ENCODE peak calls at places on chromosomes 13 and 19, in eight cellular contexts. R, T, N, F, X, Q, G and J are unnamed samples.

GRCh38 chr13:104365430-104365829 is 1299.2 kb upstream of the SLC10A2 start:
- DNase-seq in R (no peak), T (no peak), N (no peak), F (no peak), X (no peak), Q (no peak), G (no peak), J (no peak)

GRCh38 chr19:6947745-6948144 is 60.4 kb downstream of the ADGRE1 start:
- DNase-seq in R (no peak), T (no peak), N (peak; percentile 3), F (no peak), X (peak; percentile 80), Q (no peak), G (no peak), J (peak; percentile 94)

GRCh38 chr13:31860002-31860401 is 120.7 kb downstream of the RXFP2 start:
- DNase-seq in R (no peak), T (no peak), N (no peak), F (no peak), X (no peak), Q (peak; percentile 83), G (no peak), J (no peak)

GRCh38 chr19:28010656-28011055 is 1202.3 kb downstream of the UQCRFS1 start:
- DNase-seq in R (no peak), T (no peak), N (no peak), F (no peak), X (no peak), Q (no peak), G (no peak), J (no peak)

GRCh38 chr13:50574731-50575130 is 268.8 kb downstream of the DLEU7 start:
- DNase-seq in R (no peak), T (no peak), N (peak; percentile 44), F (no peak), X (no peak), Q (no peak), G (no peak), J (peak; percentile 56)

GRCh38 chr13:114101325-114101821 is 31.1 kb downstream of the RASA3 start:
- DNase-seq in R (no peak), T (no peak), N (no peak), F (no peak), X (no peak), Q (peak; percentile 45), G (peak; percentile 19), J (peak; percentile 27)

GRCh38 chr19:14686411-14686810 is 3.4 kb upstream of the ZNF333 start:
- DNase-seq in R (no peak), T (peak; percentile 26), N (peak; percentile 36), F (no peak), X (peak; percentile 46), Q (no peak), G (no peak), J (no peak)

GRCh38 chr13:98853791-98854191 is 101.3 kb upstream of the SLC15A1 start:
- DNase-seq in R (no peak), T (no peak), N (peak; percentile 85), F (no peak), X (peak; percentile 54), Q (no peak), G (no peak), J (peak; percentile 64)

GRCh38 chr13:98787173-98787572 is 34.7 kb upstream of the SLC15A1 start:
- DNase-seq in R (no peak), T (no peak), N (no peak), F (no peak), X (no peak), Q (no peak), G (no peak), J (no peak)

GRCh38 chr13:30864352-30865130 is 41.5 kb upstream of the MEDAG start:
- DNase-seq in R (no peak), T (no peak), N (peak; percentile 84), F (no peak), X (no peak), Q (no peak), G (no peak), J (peak; percentile 41)

GRCh38 chr13:41465215-41465907 is 8.0 kb downstream of the RGCC start:
- DNase-seq in R (no peak), T (peak; percentile 64), N (peak; percentile 20), F (no peak), X (peak; percentile 98), Q (no peak), G (no peak), J (peak; percentile 84)

GRCh38 chr13:113390874-113391497 is 27.1 kb upstream of the GRTP1 start:
- DNase-seq in R (no peak), T (no peak), N (no peak), F (peak; percentile 73), X (no peak), Q (no peak), G (no peak), J (no peak)

GRCh38 chr19:44609219-44609618 is 4.1 kb upstream of the IGSF23 start:
- DNase-seq in R (no peak), T (no peak), N (no peak), F (no peak), X (no peak), Q (no peak), G (no peak), J (no peak)

GRCh38 chr13:80334582-80335260 is 6.2 kb downstream of the SPRY2 start:
- DNase-seq in R (no peak), T (no peak), N (peak; percentile 45), F (no peak), X (no peak), Q (no peak), G (no peak), J (no peak)

GRCh38 chr19:54451331-54451871 is 2.4 kb downstream of the LENG8 start:
- DNase-seq in R (no peak), T (no peak), N (no peak), F (no peak), X (no peak), Q (no peak), G (no peak), J (no peak)

GRCh38 chr19:46818812-46819211 is 30.4 kb upstream of the SLC1A5 start:
- DNase-seq in R (no peak), T (no peak), N (peak; percentile 24), F (peak; percentile 69), X (peak; percentile 45), Q (no peak), G (no peak), J (peak; percentile 29)
- H3K4me3 ChIP-seq in R (no peak overlapping the region), T (no peak overlapping the region), N (no peak overlapping the region), F (no peak overlapping the region), X (no peak overlapping the region), Q (no peak overlapping the region), G (no peak overlapping the region), J (no peak overlapping the region)

GRCh38 chr19:50384685-50385535 is 763 bp downstream of the POLD1 start:
- DNase-seq in R (no peak), T (no peak), N (no peak), F (peak; percentile 49), X (no peak), Q (no peak), G (no peak), J (peak; percentile 44)
- H3K36me3 ChIP-seq in R (peaks cover 32% of the 10 kb centered on the region), T (peaks cover 10% of the 10 kb centered on the region), N (peaks cover 17% of the 10 kb centered on the region), F (peaks cover 19% of the 10 kb centered on the region), X (peaks cover 19% of the 10 kb centered on the region), Q (peaks cover 2% of the 10 kb centered on the region), G (peaks cover under 1% of the 10 kb centered on the region), J (peaks cover 48% of the 10 kb centered on the region)

GRCh38 chr19:49067554-49067953 is 2.9 kb upstream of the NTF4 start:
- DNase-seq in R (no peak), T (no peak), N (no peak), F (no peak), X (no peak), Q (no peak), G (no peak), J (no peak)
- H3K27me3 ChIP-seq in R (peaks cover 2% of the 10 kb centered on the region), T (peaks cover 3% of the 10 kb centered on the region), N (peaks cover 48% of the 10 kb centered on the region), F (peaks cover 70% of the 10 kb centered on the region), X (peaks cover 10% of the 10 kb centered on the region), Q (peaks cover 9% of the 10 kb centered on the region), G (peaks cover 6% of the 10 kb centered on the region), J (peaks cover 26% of the 10 kb centered on the region)

GRCh38 chr19:38676878-38677646 is 29.6 kb downstream of the ACTN4 start:
- DNase-seq in R (no peak), T (no peak), N (no peak), F (no peak), X (no peak), Q (no peak), G (no peak), J (no peak)
- H3K4me3 ChIP-seq in R (no peak overlapping the region), T (no peak overlapping the region), N (no peak overlapping the region), F (no peak overlapping the region), X (peak overlapping the region; percentile 44), Q (no peak overlapping the region), G (no peak overlapping the region), J (no peak overlapping the region)

GRCh38 chr13:102311901-102312300 is 89.9 kb downstream of the FGF14 start:
- DNase-seq in R (no peak), T (no peak), N (no peak), F (no peak), X (no peak), Q (no peak), G (no peak), J (no peak)

GRCh38 chr13:102312841-102313240 is 89.0 kb downstream of the FGF14 start:
- DNase-seq in R (no peak), T (no peak), N (no peak), F (no peak), X (no peak), Q (no peak), G (no peak), J (no peak)

GRCh38 chr13:102317593-102317992 is 84.3 kb downstream of the FGF14 start:
- DNase-seq in R (no peak), T (no peak), N (no peak), F (no peak), X (no peak), Q (peak; percentile 76), G (peak; percentile 15), J (peak; percentile 89)

GRCh38 chr13:102318233-102318632 is 83.6 kb downstream of the FGF14 start:
- DNase-seq in R (no peak), T (no peak), N (no peak), F (no peak), X (no peak), Q (no peak), G (no peak), J (no peak)

GRCh38 chr13:102316732-102317131 is 85.1 kb downstream of the FGF14 start:
- DNase-seq in R (no peak), T (no peak), N (no peak), F (no peak), X (no peak), Q (no peak), G (no peak), J (no peak)
- H3K36me3 ChIP-seq in R (no peaks in the 10 kb centered on the region), T (no peaks in the 10 kb centered on the region), N (no peaks in the 10 kb centered on the region), F (no peaks in the 10 kb centered on the region), X (no peaks in the 10 kb centered on the region), Q (no peaks in the 10 kb centered on the region), G (no peaks in the 10 kb centered on the region), J (no peaks in the 10 kb centered on the region)

GRCh38 chr13:25132984-25133383 is 37.0 kb downstream of the PABPC3 start:
- DNase-seq in R (no peak), T (no peak), N (no peak), F (no peak), X (no peak), Q (no peak), G (no peak), J (no peak)

GRCh38 chr13:25136872-25137623 is 35.0 kb downstream of the AMER2 start:
- DNase-seq in R (no peak), T (no peak), N (no peak), F (peak; percentile 39), X (no peak), Q (no peak), G (no peak), J (no peak)

GRCh38 chr13:25141042-25141441 is 31.0 kb downstream of the AMER2 start:
- DNase-seq in R (no peak), T (no peak), N (no peak), F (no peak), X (no peak), Q (no peak), G (no peak), J (no peak)

GRCh38 chr13:25135896-25136295 is 36.2 kb downstream of the AMER2 start:
- DNase-seq in R (no peak), T (no peak), N (no peak), F (no peak), X (no peak), Q (no peak), G (no peak), J (no peak)

GRCh38 chr13:25137624-25137892 is 34.5 kb downstream of the AMER2 start:
- DNase-seq in R (no peak), T (no peak), N (no peak), F (no peak), X (no peak), Q (no peak), G (no peak), J (no peak)
- H3K27me3 ChIP-seq in R (no peaks in the 10 kb centered on the region), T (no peaks in the 10 kb centered on the region), N (peaks cover 8% of the 10 kb centered on the region), F (no peaks in the 10 kb centered on the region), X (peaks cover 10% of the 10 kb centered on the region), Q (no peaks in the 10 kb centered on the region), G (no peaks in the 10 kb centered on the region), J (peaks cover 7% of the 10 kb centered on the region)